ENCODE peak calls at places on chromosomes 3 and 15, in four cellular contexts. G is IMR-90, W is K562, N is GM12878. V is an unnamed sample.
A peak's percentile ranks its signal among the peaks of the same experiment; 100 is the strongest.

GRCh38 chr15:52042051-52042851 is 23.2 kb downstream of the MAPK6 start:
- DNase-seq in G (no peak), W (peak; percentile 19), N (no peak), V (no peak)

GRCh38 chr3:16329792-16330061 is 64.7 kb downstream of the OXNAD1 start:
- DNase-seq in G (no peak), W (no peak), N (no peak), V (no peak)

GRCh38 chr3:193702967-193703366 is 110.0 kb downstream of the OPA1 start:
- DNase-seq in G (peak; percentile 65), W (no peak), N (no peak), V (no peak)

GRCh38 chr3:37974121-37974927 is 16.3 kb upstream of the VILL start:
- DNase-seq in G (peak; percentile 48), W (peak; percentile 86), N (no peak), V (peak; percentile 63)

GRCh38 chr15:64767203-64767602 is 8.2 kb downstream of the RBPMS2 start:
- DNase-seq in G (no peak), W (no peak), N (no peak), V (no peak)

GRCh38 chr3:164364111-164364510 is 714.2 kb downstream of the SI start:
- DNase-seq in G (no peak), W (no peak), N (no peak), V (no peak)

GRCh38 chr3:10706156-10707088 is 109.6 kb upstream of the SLC6A11 start:
- DNase-seq in G (no peak), W (no peak), N (no peak), V (no peak)

GRCh38 chr3:130850044-130850797 is 43.7 kb upstream of the ATP2C1 start:
- DNase-seq in G (peak; percentile 46), W (peak; percentile 40), N (peak; percentile 95), V (no peak)

GRCh38 chr3:74847093-74847492 is 232.6 kb upstream of the CNTN3 start:
- DNase-seq in G (no peak), W (no peak), N (no peak), V (no peak)

GRCh38 chr3:106810461-106810733 is 566.8 kb upstream of the CCDC54 start:
- DNase-seq in G (no peak), W (no peak), N (no peak), V (peak; percentile 19)

GRCh38 chr3:141656771-141657170 is 81.3 kb upstream of the RNF7 start:
- DNase-seq in G (peak; percentile 67), W (no peak), N (no peak), V (no peak)

GRCh38 chr3:35296533-35296932 is 342.8 kb upstream of the ARPP21 start:
- DNase-seq in G (no peak), W (no peak), N (no peak), V (no peak)

GRCh38 chr3:26920579-26920978 is 298.0 kb downstream of the LRRC3B start:
- DNase-seq in G (no peak), W (no peak), N (no peak), V (no peak)

GRCh38 chr15:38514601-38515000 is 50.0 kb downstream of the RASGRP1 start:
- DNase-seq in G (no peak), W (no peak), N (peak; percentile 74), V (peak; percentile 22)

GRCh38 chr15:75091814-75092213 is 68.4 kb downstream of the PPCDC start:
- DNase-seq in G (no peak), W (no peak), N (peak; percentile 82), V (no peak)

GRCh38 chr15:22871481-22872076 is 33.1 kb downstream of the NIPA2 start:
- DNase-seq in G (no peak), W (no peak), N (no peak), V (no peak)

GRCh38 chr3:192907784-192908183 is 9.9 kb downstream of the MB21D2 start:
- DNase-seq in G (no peak), W (no peak), N (no peak), V (no peak)

GRCh38 chr3:50551293-50552057 is 16.1 kb downstream of the C3orf18 start:
- DNase-seq in G (no peak), W (no peak), N (no peak), V (no peak)

GRCh38 chr3:73808862-73809509 is 184.2 kb upstream of the PDZRN3 start:
- DNase-seq in G (no peak), W (no peak), N (no peak), V (no peak)

GRCh38 chr3:81452406-81452805 is 309.0 kb downstream of the GBE1 start:
- DNase-seq in G (no peak), W (no peak), N (no peak), V (no peak)

GRCh38 chr3:123884258-123884831 is at the start of gene MYLK:
- DNase-seq in G (peak; percentile 95), W (peak; percentile 77), N (no peak), V (peak; percentile 71)

GRCh38 chr3:109275702-109276293 is 40.5 kb downstream of the DPPA2 start:
- DNase-seq in G (peak; percentile 37), W (peak; percentile 18), N (no peak), V (peak; percentile 10)

GRCh38 chr15:92878593-92879053 is 21.5 kb upstream of the CHD2 start:
- DNase-seq in G (no peak), W (peak; percentile 57), N (no peak), V (no peak)

GRCh38 chr3:121482651-121483050 is 63.1 kb downstream of the POLQ start:
- DNase-seq in G (peak; percentile 91), W (no peak), N (no peak), V (peak; percentile 49)

GRCh38 chr15:47720555-47720954 is 3.2 kb downstream of the SEMA6D start:
- DNase-seq in G (peak; percentile 20), W (no peak), N (no peak), V (no peak)

GRCh38 chr15:64456634-64457108 is 3.7 kb upstream of the ZNF609 start:
- DNase-seq in G (peak; percentile 70), W (no peak), N (no peak), V (no peak)

GRCh38 chr15:58179206-58179605 is 41.0 kb downstream of the AQP9 start:
- DNase-seq in G (peak; percentile 11), W (peak; percentile 34), N (no peak), V (no peak)

GRCh38 chr15:90261811-90262210 is 3.7 kb upstream of the NGRN start:
- DNase-seq in G (peak; percentile 71), W (no peak), N (no peak), V (peak; percentile 92)

GRCh38 chr3:65950340-65951326 is 88.1 kb downstream of the MAGI1 start:
- DNase-seq in G (no peak), W (no peak), N (no peak), V (no peak)

GRCh38 chr3:126021702-126022101 is 52.7 kb downstream of the ROPN1B start:
- DNase-seq in G (no peak), W (no peak), N (no peak), V (no peak)

GRCh38 chr15:31303434-31304073 is 23.1 kb upstream of the KLF13 start:
- DNase-seq in G (no peak), W (peak; percentile 72), N (no peak), V (no peak)

GRCh38 chr15:31301687-31301990 is 25.0 kb upstream of the KLF13 start:
- DNase-seq in G (no peak), W (no peak), N (no peak), V (no peak)

GRCh38 chr15:31300981-31301686 is 25.5 kb upstream of the KLF13 start:
- DNase-seq in G (no peak), W (no peak), N (no peak), V (no peak)

GRCh38 chr15:31302778-31303433 is 23.7 kb upstream of the KLF13 start:
- DNase-seq in G (no peak), W (no peak), N (no peak), V (no peak)

GRCh38 chr15:31302029-31302657 is 24.5 kb upstream of the KLF13 start:
- DNase-seq in G (no peak), W (no peak), N (no peak), V (no peak)
- TF ChIP-seq FOS in G (no peak), W (no peak), N (no peak), V (no peak)

GRCh38 chr3:58052373-58053273 is 44.4 kb downstream of the FLNB start:
- DNase-seq in G (peak; percentile 99), W (peak; percentile 41), N (no peak), V (peak; percentile 98)
- TF ChIP-seq FOS in G (peak; percentile 99), W (peak; percentile 24), N (no peak), V (peak; percentile 99)

DNA sequence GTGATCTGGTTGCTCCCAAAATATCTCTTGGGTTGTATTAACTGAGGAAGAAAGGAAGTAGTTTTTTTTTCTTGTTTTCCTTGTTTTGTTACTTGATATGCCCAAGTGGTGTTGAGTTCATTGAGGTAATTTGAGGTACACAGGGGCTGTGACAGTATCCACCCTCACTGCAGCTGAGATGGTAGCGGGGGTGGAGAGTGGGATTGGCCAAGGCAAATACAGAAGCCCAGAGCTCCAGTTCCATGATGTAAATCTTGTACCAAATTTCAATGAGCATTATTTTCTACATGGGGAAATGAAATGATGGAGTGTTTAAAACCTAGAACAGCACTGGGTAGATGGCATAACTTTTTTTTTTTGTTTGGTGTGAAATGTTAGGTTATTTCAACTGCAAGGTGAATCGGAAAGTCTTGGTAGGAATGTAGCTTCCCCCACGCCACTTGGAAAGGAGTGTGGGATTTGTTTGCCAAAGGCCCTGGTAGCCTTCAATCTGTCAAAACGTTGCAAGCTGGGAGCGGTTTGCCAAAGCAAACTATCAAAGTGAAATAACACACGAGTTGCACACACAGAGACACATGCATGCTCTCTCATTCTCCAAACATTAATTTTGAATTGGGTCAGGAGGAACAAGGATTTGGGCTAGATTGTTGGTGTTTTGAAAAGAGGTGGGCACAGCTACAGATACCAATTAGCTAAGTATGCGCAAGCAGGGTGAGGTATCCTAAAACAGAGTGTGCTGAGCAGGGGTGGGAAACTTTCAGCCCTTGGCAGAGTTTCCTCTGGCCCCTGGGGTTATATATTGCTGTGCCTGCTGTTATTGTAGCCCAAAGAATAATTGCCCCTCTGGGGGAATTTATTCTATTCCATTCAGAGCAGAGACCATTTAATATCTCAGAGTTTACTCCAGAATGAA is 34.6 kb downstream of the THSD4 start:
- DNase-seq in G (no peak), W (no peak), N (no peak), V (no peak)
- TF ChIP-seq FOS in G (no peak), W (no peak), N (no peak), V (no peak)

GRCh38 chr15:62444104-62445027 is 279.3 kb upstream of the C2CD4B start:
- DNase-seq in G (peak; percentile 98), W (no peak), N (no peak), V (no peak)
- TF ChIP-seq FOS in G (peak; percentile 90), W (no peak), N (no peak), V (no peak)

V was measured in endothelial cell of umbilical vein.